ENCODE peak calls at places on chromosomes 4 and X, in ten cellular contexts. C, S, M, D, E, O, P, L, J and W are unnamed samples. For H3K4me1, the result is how much of the 10 kb centered on the place peaks cover.

GRCh38 chr4:80197132-80197573 is at the start of gene PRDM8:
- DNase-seq in O (no peak), S (peak), D (no peak), P (no peak), E (no peak), C (no peak), J (no peak), L (no peak), M (no peak), W (no peak)

GRCh38 chrX:130330706-130331105 is 9.0 kb upstream of the SLC25A14 start:
- DNase-seq in P (peak), C (peak), L (no peak), D (no peak), J (peak), S (no peak), M (peak), E (peak), O (no peak), W (peak)

GRCh38 chr4:181976743-181977142 is 266.5 kb upstream of the TENM3 start:
- DNase-seq in M (no peak), S (no peak), C (no peak), J (no peak), D (no peak), E (no peak), L (no peak), P (no peak), O (no peak), W (no peak)

GRCh38 chrX:3066555-3066954 is 25.3 kb downstream of the ARSF start:
- DNase-seq in L (no peak), M (no peak), O (no peak), P (no peak), C (peak), S (no peak), E (peak), D (no peak), J (no peak), W (peak)

GRCh38 chr4:153485374-153485773 is 19.2 kb downstream of the TMEM131L start:
- DNase-seq in C (no peak), P (no peak), O (no peak), J (no peak), E (no peak), D (no peak), L (no peak), S (no peak), M (no peak), W (no peak)

GRCh38 chr4:56764206-56764605 is 57.3 kb downstream of the SPINK2 start:
- DNase-seq in E (no peak), M (no peak), C (no peak), S (no peak), O (no peak), P (no peak), J (no peak), L (no peak), D (no peak), W (no peak)

GRCh38 chr4:182825786-182826185 is 91.4 kb downstream of the DCTD start:
- DNase-seq in D (no peak), C (no peak), O (no peak), M (no peak), S (no peak), J (no peak), P (no peak), E (no peak), L (no peak), W (no peak)

GRCh38 chr4:140807491-140808257 is 51.5 kb upstream of the TBC1D9 start:
- DNase-seq in O (no peak), D (no peak), E (no peak), P (no peak), L (no peak), J (no peak), S (no peak), M (no peak), C (no peak), W (no peak)

GRCh38 chrX:88883205-88883604 is 136.2 kb downstream of the CPXCR1 start:
- DNase-seq in E (no peak), D (no peak), C (no peak), L (no peak), S (no peak), P (no peak), J (no peak), O (no peak), M (peak), W (no peak)

GRCh38 chrX:39816871-39817731 is 280.7 kb downstream of the BCOR start:
- DNase-seq in L (no peak), C (no peak), J (no peak), D (no peak), O (no peak), M (no peak), P (no peak), E (peak), S (no peak), W (no peak)

GRCh38 chrX:41923257-41923924 is at the start of gene CASK:
- DNase-seq in M (peak), J (peak), C (peak), E (peak), D (peak), L (peak), P (peak), O (peak), S (peak), W (peak)
- TF ChIP-seq POLR2A in M (peak), J (no peak), C (peak), E (peak), D (no peak), L (peak), P (peak), O (peak), S (no peak), W (peak)

DNA sequence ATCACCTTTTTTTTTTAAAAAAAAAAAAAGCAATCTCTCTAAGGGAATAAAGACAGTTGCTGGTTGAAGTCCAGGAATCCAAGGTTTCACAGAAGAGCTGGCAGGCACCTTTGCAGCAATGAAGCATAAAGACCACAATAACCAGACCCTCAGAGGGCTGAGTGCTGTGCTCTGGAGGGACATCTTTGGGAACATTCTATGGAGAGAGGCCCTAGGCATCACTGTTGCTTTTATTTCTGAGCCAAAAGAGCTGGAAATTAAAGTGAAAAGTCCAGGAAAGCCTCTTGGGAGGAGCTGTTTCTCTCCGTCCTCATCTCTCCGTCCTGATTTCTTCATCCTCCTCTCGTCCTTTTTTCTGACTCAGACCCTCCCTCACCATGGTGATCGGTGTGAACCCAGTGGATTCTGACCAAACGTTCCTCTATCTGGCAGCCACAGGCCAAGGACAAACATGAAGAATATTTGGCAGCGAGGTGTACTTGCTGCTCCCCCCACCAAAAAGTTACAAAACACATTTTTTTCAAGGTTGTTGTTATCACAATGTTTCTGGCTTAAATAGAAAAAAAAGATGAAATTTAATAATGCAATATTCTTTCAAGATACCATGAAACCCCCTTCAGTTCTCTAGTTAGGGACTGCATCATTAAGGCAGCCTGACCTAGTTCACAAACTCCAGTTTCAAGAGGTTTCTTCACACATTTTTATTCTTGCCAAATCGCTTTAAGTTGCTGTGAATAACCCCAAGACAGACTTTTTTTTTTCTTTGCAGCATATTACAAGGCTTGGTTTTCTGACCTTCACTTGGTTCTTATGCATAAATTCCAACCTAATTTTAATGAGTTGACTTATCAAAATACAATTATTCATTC is 80.3 kb downstream of the SCD5 start:
- DNase-seq in M (no peak), L (no peak), S (peak), O (peak), E (no peak), C (peak), D (no peak), P (peak), J (no peak), W (peak)
- H3K4me3 ChIP-seq in M (no peak), L (no peak), S (no peak), O (no peak), E (no peak), C (no peak), D (no peak), P (no peak), J (no peak), W (no peak)

GRCh38 chr4:25925486-25926201 is 11.6 kb downstream of the SMIM20 start:
- DNase-seq in J (no peak), E (no peak), S (no peak), C (no peak), D (no peak), M (peak), P (peak), L (no peak), O (peak), W (peak)

GRCh38 chr4:25921922-25922321 is 7.9 kb downstream of the SMIM20 start:
- DNase-seq in P (no peak), O (no peak), J (no peak), C (no peak), L (no peak), D (no peak), S (no peak), M (no peak), E (no peak), W (no peak)

GRCh38 chr4:25926473-25926872 is 12.5 kb downstream of the SMIM20 start:
- DNase-seq in O (no peak), M (no peak), S (no peak), J (no peak), L (no peak), C (no peak), E (no peak), P (no peak), D (no peak), W (no peak)

GRCh38 chr4:25922812-25923369 is 8.9 kb downstream of the SMIM20 start:
- DNase-seq in D (no peak), P (no peak), C (no peak), S (no peak), O (no peak), L (no peak), M (no peak), J (no peak), E (no peak), W (no peak)

DNA sequence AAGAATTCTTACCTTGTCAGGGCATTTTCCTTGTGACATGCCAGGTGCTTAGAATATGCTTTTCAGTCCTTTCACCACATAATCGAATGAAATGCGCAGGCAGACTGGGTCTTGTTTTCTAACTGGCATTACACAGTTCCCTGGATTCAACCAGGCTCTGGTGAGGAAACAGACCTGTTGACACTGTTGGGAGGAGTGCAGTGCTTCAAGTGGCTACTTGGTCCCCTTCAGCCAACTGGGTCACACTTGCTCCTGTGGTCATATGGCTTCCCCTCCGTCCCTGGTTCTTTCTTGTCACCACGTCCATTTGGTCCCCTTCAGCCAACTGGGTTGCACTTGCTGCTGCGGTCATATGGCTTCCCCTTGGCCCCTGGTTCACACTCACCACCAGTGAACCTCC is 9.7 kb downstream of the SMIM20 start:
- DNase-seq in E (no peak), D (no peak), C (no peak), P (no peak), J (no peak), O (no peak), M (no peak), L (no peak), S (no peak), W (no peak)
- H3K4me1 ChIP-seq in E (under half), D (under half), C (under half), P (under half), J (under half), O (under half), M (under half), L (under half), S (under half), W (under half)

GRCh38 chr4:106238819-106239420 is 77.1 kb downstream of the TBCK start:
- DNase-seq in P (no peak), O (no peak), L (no peak), E (no peak), D (no peak), S (no peak), M (peak), J (no peak), C (no peak), W (peak)
- TF ChIP-seq POLR2A in P (no peak), O (no peak), L (no peak), E (no peak), D (no peak), S (no peak), M (no peak), J (no peak), C (no peak), W (no peak)

DNA sequence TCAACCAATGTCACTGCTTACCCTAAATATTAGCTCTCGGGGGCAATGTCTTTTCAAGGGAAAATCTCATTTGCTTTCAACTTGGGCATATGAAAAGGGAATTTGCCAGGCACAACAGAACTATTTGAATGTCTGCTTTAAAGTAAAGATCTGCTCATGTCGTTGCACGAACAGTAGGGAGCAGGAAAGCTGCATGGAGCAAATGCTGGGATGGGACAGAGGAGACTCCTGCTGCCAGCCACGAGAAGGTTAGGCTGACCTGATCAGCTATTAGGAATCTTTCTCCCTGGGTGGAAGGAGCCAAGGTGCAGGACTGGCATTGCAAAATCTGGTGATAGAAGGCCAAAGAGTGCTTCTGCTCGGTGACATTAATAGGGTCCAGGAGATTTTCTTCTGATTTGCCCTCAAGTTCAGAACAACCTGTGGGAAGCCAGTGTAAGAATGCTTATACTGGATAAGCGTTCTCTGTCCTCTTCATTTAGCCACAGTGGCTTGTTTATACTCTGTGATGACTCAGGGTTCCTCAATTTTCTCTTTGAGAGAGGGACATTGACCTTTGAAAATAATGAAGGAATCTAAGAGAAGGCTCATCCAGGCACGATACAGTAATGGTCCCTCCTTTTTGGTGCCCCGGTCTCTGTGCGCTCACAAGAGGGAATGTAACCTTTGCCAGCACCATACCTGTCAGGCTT is 22.9 kb downstream of the FHL1 start:
- DNase-seq in J (no peak), L (no peak), M (no peak), C (peak), S (peak), O (no peak), P (no peak), D (no peak), E (peak), W (no peak)
- H3K4me3 ChIP-seq in J (no peak), L (no peak), M (no peak), C (no peak), S (no peak), O (no peak), P (no peak), D (no peak), E (no peak), W (no peak)

GRCh38 chr4:6265546-6265945 is 4.1 kb upstream of the WFS1 start:
- DNase-seq in J (no peak), P (no peak), S (no peak), D (no peak), M (no peak), E (no peak), L (no peak), O (no peak), C (no peak), W (no peak)

GRCh38 chr4:6262176-6262575 is 7.5 kb upstream of the WFS1 start:
- DNase-seq in M (no peak), J (peak), S (no peak), E (no peak), P (no peak), D (no peak), O (no peak), L (no peak), C (no peak), W (no peak)

GRCh38 chr4:6267573-6267972 is 2.1 kb upstream of the WFS1 start:
- DNase-seq in D (no peak), J (no peak), L (no peak), S (no peak), M (no peak), E (no peak), P (no peak), O (no peak), C (no peak), W (no peak)

GRCh38 chr4:6262847-6263487 is 6.7 kb upstream of the WFS1 start:
- DNase-seq in C (no peak), J (peak), P (no peak), M (no peak), D (no peak), L (no peak), E (no peak), O (no peak), S (no peak), W (no peak)

DNA sequence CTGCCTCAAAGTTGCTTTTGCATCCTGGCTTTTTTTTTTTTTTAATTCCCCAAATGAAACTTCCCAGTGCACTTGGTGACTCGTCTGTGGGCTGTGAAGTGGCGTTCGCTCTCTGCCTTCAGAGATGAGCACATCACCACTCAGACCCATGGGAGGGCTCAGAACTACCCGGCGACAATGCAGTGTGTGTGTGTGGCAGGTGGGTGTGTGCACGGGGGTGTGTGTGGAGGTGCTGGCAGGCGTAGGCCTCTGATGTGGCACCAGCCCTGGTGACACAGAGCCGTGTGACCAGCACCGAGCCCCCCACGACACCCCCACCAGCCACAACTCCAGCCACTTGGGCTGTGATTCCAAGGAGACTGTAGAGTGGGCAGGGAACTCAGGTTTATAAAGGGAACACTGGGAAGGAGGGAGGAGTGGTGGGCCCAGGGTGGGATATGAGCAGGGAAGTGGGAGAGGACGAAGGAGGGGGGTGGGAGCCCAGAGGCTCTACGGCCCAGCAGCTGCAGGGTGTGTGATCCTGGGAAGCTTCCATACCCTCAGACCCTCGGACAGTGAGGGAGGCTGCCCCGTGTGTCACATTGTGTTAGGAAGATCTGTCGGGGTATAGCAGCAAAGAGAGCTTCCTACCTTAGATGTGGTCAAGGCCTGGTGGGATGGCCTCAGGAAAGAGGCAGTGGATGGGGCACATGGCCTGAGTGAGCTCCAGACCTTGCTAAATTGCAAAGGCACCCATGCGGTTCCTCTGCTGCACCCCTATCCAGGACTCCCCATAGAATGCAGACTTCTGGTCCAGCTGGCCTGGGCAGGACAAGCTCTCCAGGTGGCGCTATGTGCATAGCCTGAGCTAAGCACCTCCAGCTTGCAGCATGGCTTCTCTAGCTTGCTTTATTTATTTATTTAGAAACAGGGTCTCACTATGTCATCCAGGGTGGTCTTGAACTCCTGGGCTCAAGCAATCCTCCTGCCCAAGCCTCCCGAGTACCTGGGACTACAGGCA is 5.8 kb upstream of the WFS1 start:
- DNase-seq in C (no peak), S (no peak), O (no peak), L (no peak), J (peak), M (peak), E (peak), D (no peak), P (peak), W (no peak)
- H3K4me1 ChIP-seq in C (under half), S (under half), O (under half), L (under half), J (under half), M (under half), E (under half), D (under half), P (under half), W (under half)

GRCh38 chr4:76585897-76586360 is 150.9 kb downstream of the SHROOM3 start:
- DNase-seq in C (peak), O (no peak), S (peak), L (no peak), D (peak), E (peak), J (peak), P (peak), M (peak), W (peak)
- TF ChIP-seq POLR2A in C (peak), O (no peak), S (no peak), L (no peak), D (no peak), E (peak), J (no peak), P (peak), M (no peak), W (peak)

GRCh38 chrX:12977761-12978204 is 2.9 kb downstream of the TMSB4X start:
- DNase-seq in J (no peak), E (no peak), M (no peak), D (no peak), O (no peak), C (no peak), S (no peak), L (no peak), P (no peak), W (no peak)
- H3K4me3 ChIP-seq in J (peak), E (peak), M (peak), D (peak), O (peak), C (no peak), S (peak), L (no peak), P (peak), W (no peak)